ENCODE peak calls at places on chromosomes 13 and 19, in nine cellular contexts. B, R, P, X, H, W, Q, C and E are unnamed samples.
A peak's percentile ranks its signal among the peaks of the same experiment; 100 is the strongest.

GRCh38 chr19:53581871-53582279 is 43.9 kb downstream of the ZNF331 start:
- DNase-seq in Q (no peak), X (no peak), R (no peak), C (no peak), W (no peak), H (no peak), B (no peak), P (no peak), E (no peak)

GRCh38 chr19:16076154-16076957 is at the start of gene TPM4:
- DNase-seq in H (peak; percentile 86), X (peak; percentile 87), C (peak; percentile 80), P (no peak), W (peak; percentile 87), R (peak; percentile 79), Q (peak; percentile 98), B (peak; percentile 56), E (peak; percentile 94)

GRCh38 chr19:49069026-49069425 is 3.5 kb downstream of the KCNA7 start:
- DNase-seq in B (no peak), C (no peak), H (no peak), X (no peak), P (no peak), Q (no peak), R (no peak), W (no peak), E (no peak)

GRCh38 chr19:12784871-12785430 is 6.3 kb upstream of the JUNB start:
- DNase-seq in B (no peak), C (no peak), H (no peak), W (peak; percentile 26), R (peak; percentile 44), P (no peak), X (no peak), Q (no peak), E (no peak)

GRCh38 chr19:47240996-47241918 is 10.3 kb upstream of the BBC3 start:
- DNase-seq in B (no peak), R (peak; percentile 78), H (no peak), X (peak; percentile 79), P (no peak), W (peak; percentile 80), Q (no peak), C (peak; percentile 92), E (peak; percentile 83)

GRCh38 chr19:48616491-48617056 is 1.7 kb upstream of the FAM83E start:
- DNase-seq in H (no peak), X (no peak), C (no peak), P (no peak), R (no peak), Q (no peak), B (no peak), W (no peak), E (no peak)

GRCh38 chr19:5799247-5800241 is 5.3 kb upstream of the NRTN start:
- DNase-seq in Q (no peak), X (no peak), W (no peak), H (no peak), P (no peak), R (peak; percentile 87), C (no peak), B (no peak), E (no peak)

GRCh38 chr19:40337594-40337993 is 10.6 kb downstream of the C19orf47 start:
- DNase-seq in H (no peak), R (no peak), W (no peak), P (no peak), C (no peak), X (no peak), B (no peak), Q (no peak), E (no peak)

GRCh38 chr19:30376272-30376671 is 4.1 kb downstream of the ZNF536 start:
- DNase-seq in B (no peak), H (no peak), X (no peak), W (no peak), R (no peak), P (no peak), C (no peak), Q (no peak), E (no peak)

GRCh38 chr13:110687736-110688135 is 18.2 kb downstream of the CARS2 start:
- DNase-seq in P (no peak), R (no peak), X (no peak), W (no peak), C (no peak), H (no peak), B (no peak), Q (no peak), E (no peak)

GRCh38 chr13:51035469-51035868 is 75.6 kb downstream of the C13orf42 start:
- DNase-seq in C (no peak), P (no peak), R (no peak), H (no peak), Q (no peak), B (no peak), W (no peak), X (no peak), E (no peak)

GRCh38 chr19:49567722-49568454 is 12.5 kb downstream of the NOSIP start:
- DNase-seq in H (no peak), B (no peak), W (no peak), X (no peak), R (no peak), C (no peak), Q (no peak), P (no peak), E (no peak)

GRCh38 chr19:2016041-2016807 is 710 bp upstream of the BTBD2 start:
- DNase-seq in Q (no peak), W (peak; percentile 82), B (no peak), C (peak; percentile 29), R (peak; percentile 83), P (no peak), H (peak; percentile 45), X (no peak), E (peak; percentile 85)

GRCh38 chr13:112722433-112723250 is 32.8 kb downstream of the ATP11A start:
- DNase-seq in X (peak; percentile 68), W (peak; percentile 73), Q (no peak), P (peak; percentile 28), B (no peak), H (no peak), R (no peak), C (peak; percentile 91), E (no peak)

GRCh38 chr13:31878495-31878894 is 139.2 kb downstream of the RXFP2 start:
- DNase-seq in Q (no peak), P (no peak), X (no peak), H (no peak), R (no peak), W (no peak), C (no peak), B (no peak), E (no peak)

GRCh38 chr13:30926781-30927180 is 5.7 kb upstream of the TEX26 start:
- DNase-seq in Q (no peak), P (no peak), B (no peak), C (no peak), H (no peak), W (no peak), R (no peak), X (no peak), E (no peak)

GRCh38 chr13:48121733-48122132 is 26.8 kb upstream of the MED4 start:
- DNase-seq in Q (no peak), W (no peak), B (no peak), P (no peak), X (no peak), R (no peak), C (no peak), H (no peak), E (no peak)

GRCh38 chr13:98976941-98977340 is 923 bp downstream of the DOCK9 start:
- DNase-seq in C (peak; percentile 54), R (no peak), W (no peak), B (no peak), Q (no peak), X (no peak), P (no peak), H (no peak), E (no peak)

GRCh38 chr13:30159446-30159839 is 147.9 kb downstream of the KATNAL1 start:
- DNase-seq in H (no peak), B (no peak), Q (no peak), R (no peak), X (no peak), C (no peak), P (no peak), W (no peak), E (no peak)

GRCh38 chr19:46069841-46070341 is 29.1 kb upstream of the IGFL4 start:
- DNase-seq in X (no peak), B (peak; percentile 88), C (peak; percentile 71), W (no peak), Q (no peak), P (no peak), R (no peak), H (no peak), E (no peak)

GRCh38 chr13:23739597-23739996 is 149.6 kb downstream of the MIPEP start:
- DNase-seq in H (no peak), B (no peak), R (no peak), P (no peak), W (no peak), C (no peak), Q (no peak), X (no peak), E (no peak)

GRCh38 chr13:113291997-113292862 is 4.8 kb upstream of the LAMP1 start:
- DNase-seq in H (no peak), P (no peak), Q (no peak), R (no peak), C (no peak), B (no peak), X (peak; percentile 45), W (peak; percentile 24), E (peak; percentile 59)

GRCh38 chr19:31113250-31113685 is 236.0 kb downstream of the TSHZ3 start:
- DNase-seq in C (no peak), H (no peak), B (no peak), W (no peak), R (no peak), P (peak; percentile 61), Q (no peak), X (no peak), E (no peak)

GRCh38 chr19:47109177-47109540 is 4.4 kb downstream of the ZC3H4 start:
- DNase-seq in B (no peak), H (no peak), Q (no peak), R (no peak), X (no peak), C (no peak), P (no peak), W (no peak), E (no peak)

GRCh38 chr19:49613374-49613773 is 22.4 kb downstream of the PRR12 start:
- DNase-seq in B (no peak), P (no peak), R (no peak), X (no peak), Q (no peak), H (no peak), W (no peak), C (peak; percentile 41), E (no peak)

GRCh38 chr13:96533408-96533807 is 443.5 kb downstream of the HS6ST3 start:
- DNase-seq in H (no peak), R (peak; percentile 86), B (no peak), W (no peak), C (no peak), Q (no peak), P (no peak), X (no peak), E (no peak)

GRCh38 chr19:51489113-51489512 is 10.8 kb downstream of the CEACAM18 start:
- DNase-seq in H (no peak), C (no peak), Q (no peak), B (no peak), W (no peak), X (no peak), P (no peak), R (no peak), E (no peak)

GRCh38 chr19:5621311-5621944 is 1.1 kb downstream of the SAFB2 start:
- DNase-seq in H (no peak), P (no peak), R (no peak), W (no peak), B (no peak), Q (no peak), X (no peak), C (peak; percentile 12), E (peak; percentile 60)

GRCh38 chr13:98890186-98890585 is 87.7 kb downstream of the DOCK9 start:
- DNase-seq in B (peak; percentile 92), C (peak; percentile 25), H (no peak), Q (no peak), R (peak; percentile 39), X (no peak), W (no peak), P (no peak), E (no peak)

GRCh38 chr13:33194820-33195692 is 90.5 kb downstream of the STARD13 start:
- DNase-seq in C (peak; percentile 30), H (no peak), Q (no peak), W (no peak), P (no peak), R (peak; percentile 79), B (no peak), X (no peak), E (no peak)